ENCODE peak calls at places on chromosomes 3 and 15, in nine cellular contexts. One of them, this sample, is unnamed.

GRCh38 chr3:74066456-74066855 is 441.7 kb upstream of the PDZRN3 start:
- DNase-seq in ovary: no peak
- DNase-seq in HCT116: no peak
- DNase-seq in stomach: no peak
- DNase-seq in IMR-90: no peak
- DNase-seq in HepG2: no peak
- DNase-seq in breast epithelium: no peak
- DNase-seq in GM12891: no peak
- DNase-seq in endothelial cell of umbilical vein: no peak
- DNase-seq in this sample: no peak

GRCh38 chr15:39286706-39287105 is 294.2 kb upstream of the THBS1 start:
- DNase-seq in ovary: no peak
- DNase-seq in HCT116: no peak
- DNase-seq in stomach: no peak
- DNase-seq in IMR-90: peak; percentile 29
- DNase-seq in HepG2: no peak
- DNase-seq in breast epithelium: no peak
- DNase-seq in GM12891: no peak
- DNase-seq in endothelial cell of umbilical vein: no peak
- DNase-seq in this sample: no peak

GRCh38 chr3:190032924-190033323 is 87.8 kb downstream of the P3H2 start:
- DNase-seq in ovary: no peak
- DNase-seq in HCT116: no peak
- DNase-seq in stomach: no peak
- DNase-seq in IMR-90: no peak
- DNase-seq in HepG2: no peak
- DNase-seq in breast epithelium: no peak
- DNase-seq in GM12891: no peak
- DNase-seq in endothelial cell of umbilical vein: no peak
- DNase-seq in this sample: no peak

GRCh38 chr3:47266709-47267489 is 15.7 kb downstream of the KIF9 start:
- DNase-seq in ovary: peak; percentile 77
- DNase-seq in HCT116: peak; percentile 57
- DNase-seq in stomach: peak; percentile 69
- DNase-seq in IMR-90: peak; percentile 96
- DNase-seq in HepG2: peak; percentile 80
- DNase-seq in breast epithelium: peak; percentile 67
- DNase-seq in GM12891: peak; percentile 34
- DNase-seq in endothelial cell of umbilical vein: peak; percentile 87
- DNase-seq in this sample: peak; percentile 94

GRCh38 chr3:44117736-44118135 is 124.0 kb upstream of the TOPAZ1 start:
- DNase-seq in ovary: no peak
- DNase-seq in HCT116: no peak
- DNase-seq in stomach: no peak
- DNase-seq in IMR-90: no peak
- DNase-seq in HepG2: no peak
- DNase-seq in breast epithelium: no peak
- DNase-seq in GM12891: no peak
- DNase-seq in endothelial cell of umbilical vein: no peak
- DNase-seq in this sample: no peak

GRCh38 chr3:141738636-141739363 is 702 bp downstream of the RNF7 start:
- DNase-seq in ovary: no peak
- DNase-seq in HCT116: no peak
- DNase-seq in stomach: no peak
- DNase-seq in IMR-90: peak; percentile 64
- DNase-seq in HepG2: no peak
- DNase-seq in breast epithelium: no peak
- DNase-seq in GM12891: no peak
- DNase-seq in endothelial cell of umbilical vein: peak; percentile 62
- DNase-seq in this sample: peak; percentile 88

GRCh38 chr3:27521179-27521871 is 37.1 kb upstream of the SLC4A7 start:
- DNase-seq in ovary: no peak
- DNase-seq in HCT116: no peak
- DNase-seq in stomach: no peak
- DNase-seq in IMR-90: peak; percentile 95
- DNase-seq in HepG2: peak; percentile 69
- DNase-seq in breast epithelium: no peak
- DNase-seq in GM12891: no peak
- DNase-seq in endothelial cell of umbilical vein: peak; percentile 49
- DNase-seq in this sample: no peak

GRCh38 chr3:39148116-39149058 is 5.0 kb downstream of the CSRNP1 start:
- DNase-seq in ovary: no peak
- DNase-seq in HCT116: no peak
- DNase-seq in stomach: no peak
- DNase-seq in IMR-90: peak; percentile 75
- DNase-seq in HepG2: no peak
- DNase-seq in breast epithelium: no peak
- DNase-seq in GM12891: no peak
- DNase-seq in endothelial cell of umbilical vein: peak; percentile 91
- DNase-seq in this sample: peak; percentile 82

GRCh38 chr3:137300703-137301102 is 342.9 kb downstream of the IL20RB start:
- DNase-seq in ovary: no peak
- DNase-seq in HCT116: no peak
- DNase-seq in stomach: no peak
- DNase-seq in IMR-90: no peak
- DNase-seq in HepG2: no peak
- DNase-seq in breast epithelium: no peak
- DNase-seq in GM12891: no peak
- DNase-seq in endothelial cell of umbilical vein: no peak
- DNase-seq in this sample: no peak

GRCh38 chr3:137294839-137295238 is 337.1 kb downstream of the IL20RB start:
- DNase-seq in ovary: no peak
- DNase-seq in HCT116: no peak
- DNase-seq in stomach: no peak
- DNase-seq in IMR-90: no peak
- DNase-seq in HepG2: no peak
- DNase-seq in breast epithelium: no peak
- DNase-seq in GM12891: no peak
- DNase-seq in endothelial cell of umbilical vein: no peak
- DNase-seq in this sample: no peak

GRCh38 chr3:137294139-137294538 is 336.4 kb downstream of the IL20RB start:
- DNase-seq in ovary: no peak
- DNase-seq in HCT116: no peak
- DNase-seq in stomach: no peak
- DNase-seq in IMR-90: no peak
- DNase-seq in HepG2: no peak
- DNase-seq in breast epithelium: no peak
- DNase-seq in GM12891: no peak
- DNase-seq in endothelial cell of umbilical vein: no peak
- DNase-seq in this sample: no peak

GRCh38 chr3:137293086-137293485 is 335.3 kb downstream of the IL20RB start:
- DNase-seq in ovary: no peak
- DNase-seq in HCT116: no peak
- DNase-seq in stomach: no peak
- DNase-seq in IMR-90: no peak
- DNase-seq in HepG2: no peak
- DNase-seq in breast epithelium: no peak
- DNase-seq in GM12891: no peak
- DNase-seq in endothelial cell of umbilical vein: no peak
- DNase-seq in this sample: no peak

DNA sequence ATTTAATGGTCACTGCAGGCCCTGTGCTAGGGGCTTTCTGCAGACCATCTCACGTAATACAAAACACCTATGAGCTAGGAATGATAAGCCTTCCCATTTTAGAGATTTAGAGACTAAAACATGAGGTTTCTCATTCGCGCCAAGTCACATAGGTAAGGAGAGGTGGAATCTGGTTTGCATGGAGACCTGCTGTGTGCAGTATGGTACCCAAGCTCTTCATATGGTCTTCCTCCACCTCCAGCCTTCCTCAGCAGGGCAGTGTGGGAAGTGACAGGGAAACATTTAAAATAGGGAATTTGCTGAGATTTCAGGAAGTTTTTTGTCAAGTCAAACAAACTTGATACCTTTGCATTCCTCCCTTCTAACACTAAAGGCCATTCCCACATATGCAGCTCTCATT is 337.6 kb downstream of the IL20RB start:
- DNase-seq in ovary: no peak
- DNase-seq in HCT116: no peak
- DNase-seq in stomach: no peak
- DNase-seq in IMR-90: no peak
- DNase-seq in HepG2: no peak
- DNase-seq in breast epithelium: no peak
- DNase-seq in GM12891: no peak
- DNase-seq in endothelial cell of umbilical vein: no peak
- DNase-seq in this sample: no peak
- TF ChIP-seq POLR2A in ovary: no peak
- TF ChIP-seq POLR2A in HCT116: no peak
- TF ChIP-seq POLR2A in stomach: no peak
- TF ChIP-seq POLR2A in IMR-90: no peak
- TF ChIP-seq POLR2A in HepG2: no peak
- TF ChIP-seq POLR2A in breast epithelium: no peak
- TF ChIP-seq POLR2A in GM12891: no peak
- TF ChIP-seq POLR2A in endothelial cell of umbilical vein: no peak
- TF ChIP-seq POLR2A in this sample: no peak

GRCh38 chr3:41679412-41679811 is 282.5 kb downstream of the ULK4 start:
- DNase-seq in ovary: no peak
- DNase-seq in HCT116: no peak
- DNase-seq in stomach: no peak
- DNase-seq in IMR-90: peak; percentile 69
- DNase-seq in HepG2: no peak
- DNase-seq in breast epithelium: no peak
- DNase-seq in GM12891: no peak
- DNase-seq in endothelial cell of umbilical vein: no peak
- DNase-seq in this sample: no peak

GRCh38 chr3:41681479-41681878 is 280.4 kb downstream of the ULK4 start:
- DNase-seq in ovary: no peak
- DNase-seq in HCT116: no peak
- DNase-seq in stomach: no peak
- DNase-seq in IMR-90: peak; percentile 92
- DNase-seq in HepG2: peak; percentile 79
- DNase-seq in breast epithelium: no peak
- DNase-seq in GM12891: no peak
- DNase-seq in endothelial cell of umbilical vein: no peak
- DNase-seq in this sample: no peak

GRCh38 chr3:41682996-41683395 is 278.9 kb downstream of the ULK4 start:
- DNase-seq in ovary: no peak
- DNase-seq in HCT116: no peak
- DNase-seq in stomach: no peak
- DNase-seq in IMR-90: peak; percentile 90
- DNase-seq in HepG2: no peak
- DNase-seq in breast epithelium: no peak
- DNase-seq in GM12891: no peak
- DNase-seq in endothelial cell of umbilical vein: no peak
- DNase-seq in this sample: no peak

GRCh38 chr3:41684802-41685740 is 276.8 kb downstream of the ULK4 start:
- DNase-seq in ovary: no peak
- DNase-seq in HCT116: no peak
- DNase-seq in stomach: no peak
- DNase-seq in IMR-90: no peak
- DNase-seq in HepG2: no peak
- DNase-seq in breast epithelium: no peak
- DNase-seq in GM12891: no peak
- DNase-seq in endothelial cell of umbilical vein: no peak
- DNase-seq in this sample: no peak

DNA sequence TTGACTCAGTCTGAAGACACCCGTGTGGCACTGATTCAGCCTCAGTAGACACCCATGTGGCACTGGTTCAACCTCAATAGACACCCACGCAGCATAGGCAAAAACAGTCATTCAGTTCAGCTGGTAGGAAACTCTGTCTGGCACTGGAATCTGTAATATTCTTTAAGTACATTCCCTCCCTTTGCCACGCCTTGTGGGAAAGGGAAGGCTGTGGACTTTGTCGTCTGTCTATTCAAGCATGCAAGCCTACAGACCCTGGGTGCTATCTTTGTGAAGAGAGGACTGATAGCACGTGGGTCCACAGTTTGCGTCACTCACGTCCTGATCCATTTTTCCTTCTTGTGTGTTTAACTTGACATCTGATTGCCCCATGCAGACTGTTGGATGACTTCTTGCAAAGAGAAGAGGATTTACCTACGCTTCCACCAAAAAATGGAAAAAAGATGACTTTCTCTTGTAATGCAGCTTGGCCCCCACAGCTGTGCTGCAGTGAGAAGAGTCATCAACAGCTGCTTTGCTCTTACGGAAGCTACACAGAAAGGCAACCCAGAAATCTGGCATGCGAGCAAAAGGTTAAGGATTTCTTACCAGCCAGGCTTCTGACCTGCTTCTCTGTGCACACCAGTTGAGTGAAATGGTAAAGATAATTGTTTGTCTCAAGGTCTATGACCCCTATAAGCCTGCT is 278.1 kb downstream of the ULK4 start:
- DNase-seq in ovary: no peak
- DNase-seq in HCT116: no peak
- DNase-seq in stomach: no peak
- DNase-seq in IMR-90: peak; percentile 54
- DNase-seq in HepG2: peak; percentile 72
- DNase-seq in breast epithelium: no peak
- DNase-seq in GM12891: no peak
- DNase-seq in endothelial cell of umbilical vein: no peak
- DNase-seq in this sample: no peak
- TF ChIP-seq POLR2A in ovary: no peak
- TF ChIP-seq POLR2A in HCT116: no peak
- TF ChIP-seq POLR2A in stomach: no peak
- TF ChIP-seq POLR2A in IMR-90: no peak
- TF ChIP-seq POLR2A in HepG2: no peak
- TF ChIP-seq POLR2A in breast epithelium: no peak
- TF ChIP-seq POLR2A in GM12891: no peak
- TF ChIP-seq POLR2A in endothelial cell of umbilical vein: no peak
- TF ChIP-seq POLR2A in this sample: no peak

GRCh38 chr3:154121236-154122095 is at the start of gene ARHGEF26:
- DNase-seq in ovary: peak; percentile 91
- DNase-seq in HCT116: peak; percentile 60
- DNase-seq in stomach: peak; percentile 89
- DNase-seq in IMR-90: peak; percentile 56
- DNase-seq in HepG2: peak; percentile 44
- DNase-seq in breast epithelium: peak; percentile 94
- DNase-seq in GM12891: peak; percentile 56
- DNase-seq in endothelial cell of umbilical vein: peak; percentile 84
- DNase-seq in this sample: peak; percentile 97
- TF ChIP-seq POLR2A in ovary: peak; percentile 29
- TF ChIP-seq POLR2A in HCT116: no peak
- TF ChIP-seq POLR2A in stomach: no peak
- TF ChIP-seq POLR2A in IMR-90: no peak
- TF ChIP-seq POLR2A in HepG2: no peak
- TF ChIP-seq POLR2A in breast epithelium: no peak
- TF ChIP-seq POLR2A in GM12891: no peak
- TF ChIP-seq POLR2A in endothelial cell of umbilical vein: no peak
- TF ChIP-seq POLR2A in this sample: no peak

DNA sequence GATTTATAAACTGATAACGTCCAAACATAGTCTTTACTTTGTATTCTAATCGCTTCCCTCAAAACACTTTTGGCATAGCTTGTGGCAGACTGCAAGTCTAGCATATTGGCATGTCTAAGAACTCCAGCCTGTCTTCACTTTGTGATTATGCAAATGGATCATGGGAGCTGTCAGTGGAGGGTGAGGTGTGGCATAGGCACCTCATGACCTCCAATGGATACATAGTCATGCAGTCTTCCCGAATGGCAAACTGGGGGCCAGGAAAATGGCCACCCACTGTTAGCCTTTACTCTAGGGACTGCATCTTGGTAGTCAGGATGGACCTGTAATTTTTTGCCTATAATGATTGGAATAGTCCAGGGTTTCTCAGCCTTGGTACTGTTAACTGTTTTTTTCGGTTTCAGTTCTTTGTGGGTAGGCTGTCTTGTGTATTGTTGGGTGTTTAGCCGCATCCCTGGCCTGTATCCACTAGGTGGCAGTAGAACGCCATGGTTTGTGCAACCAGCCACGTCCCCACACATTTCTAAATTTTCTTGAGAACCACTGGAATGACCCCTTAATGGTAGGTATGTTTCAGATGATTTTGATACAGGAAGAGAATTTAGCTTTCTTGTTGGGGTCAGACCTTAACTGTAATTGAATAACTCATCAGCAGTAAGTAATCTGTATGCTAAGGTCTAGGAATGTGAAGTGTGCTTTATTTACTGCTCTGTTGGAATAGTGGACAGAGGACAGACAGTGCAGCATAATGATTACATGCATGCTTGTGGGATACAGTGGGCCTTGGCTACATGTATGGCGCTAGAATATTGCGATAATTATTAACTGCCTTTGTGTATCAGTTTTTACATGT is 24.6 kb upstream of the GPR171 start:
- DNase-seq in ovary: peak; percentile 72
- DNase-seq in HCT116: peak; percentile 54
- DNase-seq in stomach: peak; percentile 81
- DNase-seq in IMR-90: peak; percentile 90
- DNase-seq in HepG2: peak; percentile 67
- DNase-seq in breast epithelium: peak; percentile 64
- DNase-seq in GM12891: peak; percentile 35
- DNase-seq in endothelial cell of umbilical vein: peak; percentile 79
- DNase-seq in this sample: peak; percentile 92
- TF ChIP-seq POLR2A in ovary: no peak
- TF ChIP-seq POLR2A in HCT116: no peak
- TF ChIP-seq POLR2A in stomach: no peak
- TF ChIP-seq POLR2A in IMR-90: peak; percentile 8
- TF ChIP-seq POLR2A in HepG2: no peak
- TF ChIP-seq POLR2A in breast epithelium: no peak
- TF ChIP-seq POLR2A in GM12891: no peak
- TF ChIP-seq POLR2A in endothelial cell of umbilical vein: no peak
- TF ChIP-seq POLR2A in this sample: no peak